ENCODE peak calls at places on chromosome 10, in seven cellular contexts. L is AG09309; P is A549; S is CD8-positive, alpha-beta T cell; U is Panc1; X is cardiac muscle cell; Z is heart right ventricle. H is an unnamed sample.

GRCh38 chr10:18397886-18398285 is 253.5 kb downstream of the NSUN6 start:
- DNase-seq in L (no peak), P (no peak), S (no peak), U (no peak), X (no peak), Z (no peak), H (no peak)

GRCh38 chr10:30639946-30640786 is 10.6 kb upstream of the LYZL2 start:
- DNase-seq in L (peak), P (peak), S (no peak), U (peak), X (peak), Z (no peak), H (peak)

GRCh38 chr10:98957801-98958200 is 277.9 kb downstream of the HPSE2 start:
- DNase-seq in L (no peak), P (no peak), S (no peak), U (no peak), X (no peak), Z (no peak), H (peak)

GRCh38 chr10:128704716-128705115 is 578.5 kb upstream of the MKI67 start:
- DNase-seq in L (no peak), P (no peak), S (no peak), U (peak), X (no peak), Z (no peak), H (no peak)

GRCh38 chr10:2356670-2357069 is 619.3 kb upstream of the ADARB2 start:
- DNase-seq in L (no peak), P (no peak), S (no peak), U (no peak), X (no peak), Z (no peak), H (no peak)

GRCh38 chr10:8042864-8043568 is 11.5 kb upstream of the GATA3 start:
- DNase-seq in L (no peak), P (no peak), S (no peak), U (no peak), X (no peak), Z (no peak), H (no peak)

GRCh38 chr10:44071479-44071878 is 313.4 kb downstream of the CXCL12 start:
- DNase-seq in L (peak), P (no peak), S (no peak), U (no peak), X (no peak), Z (no peak), H (peak)

GRCh38 chr10:44382131-44382858 is 2.6 kb downstream of the CXCL12 start:
- DNase-seq in L (no peak), P (no peak), S (no peak), U (no peak), X (no peak), Z (peak), H (no peak)

GRCh38 chr10:19889279-19889678 is 73.0 kb downstream of the PLXDC2 start:
- DNase-seq in L (peak), P (no peak), S (no peak), U (no peak), X (no peak), Z (no peak), H (no peak)

GRCh38 chr10:104639595-104640338 is 1.3 kb upstream of the SORCS3 start:
- DNase-seq in L (no peak), P (no peak), S (no peak), U (no peak), X (peak), Z (no peak), H (no peak)
- H3K4me3 ChIP-seq in L (no peak), P (peak), S (no peak), U (no peak), X (peak), Z (peak), H (no peak)

GRCh38 chr10:92834981-92835380 is 13.3 kb upstream of the EXOC6 start:
- DNase-seq in L (no peak), P (no peak), S (no peak), U (no peak), X (no peak), Z (no peak), H (no peak)
- H3K4me3 ChIP-seq in L (no peak), P (no peak), S (no peak), U (no peak), X (no peak), Z (no peak), H (no peak)

GRCh38 chr10:103554488-103555320 is 61.2 kb downstream of the NEURL1 start:
- DNase-seq in L (peak), P (peak), S (no peak), U (no peak), X (peak), Z (peak), H (peak)

GRCh38 chr10:103556383-103557007 is 63.0 kb downstream of the NEURL1 start:
- DNase-seq in L (no peak), P (no peak), S (no peak), U (no peak), X (no peak), Z (no peak), H (no peak)

GRCh38 chr10:103555712-103556111 is 62.2 kb downstream of the NEURL1 start:
- DNase-seq in L (no peak), P (no peak), S (no peak), U (no peak), X (no peak), Z (no peak), H (no peak)

GRCh38 chr10:103553743-103554487 is 60.4 kb downstream of the NEURL1 start:
- DNase-seq in L (no peak), P (no peak), S (no peak), U (no peak), X (no peak), Z (no peak), H (no peak)

GRCh38 chr10:103555321-103555649 is 61.8 kb downstream of the NEURL1 start:
- DNase-seq in L (no peak), P (no peak), S (no peak), U (no peak), X (no peak), Z (no peak), H (no peak)
- H3K4me3 ChIP-seq in L (peak), P (peak), S (no peak), U (peak), X (peak), Z (peak), H (no peak)

GRCh38 chr10:3471927-3472704 is 299.5 kb upstream of the PITRM1 start:
- DNase-seq in L (no peak), P (no peak), S (no peak), U (no peak), X (no peak), Z (no peak), H (no peak)
- H3K4me3 ChIP-seq in L (no peak), P (peak), S (peak), U (peak), X (no peak), Z (peak), H (no peak)

DNA sequence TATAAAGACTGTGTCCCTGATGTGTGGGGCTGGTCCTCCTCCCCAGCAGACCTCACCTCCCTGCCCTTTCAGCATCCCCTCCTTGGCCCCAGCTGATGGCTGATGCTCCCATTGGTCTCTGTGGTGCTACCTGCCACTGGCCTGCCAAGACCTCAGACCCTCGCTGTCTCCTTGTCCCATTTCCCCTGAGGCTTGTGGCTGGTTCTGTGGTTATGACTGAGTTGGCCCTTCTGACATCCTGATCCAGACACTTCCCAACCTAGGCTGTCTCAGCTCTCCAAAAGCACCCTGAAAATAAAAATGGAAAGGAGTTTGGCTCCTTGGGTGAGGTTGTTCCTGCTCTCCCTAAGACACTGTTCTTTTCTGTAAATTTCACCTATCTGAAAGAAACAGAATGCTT is 214.2 kb downstream of the RPS24 start:
- DNase-seq in L (no peak), P (no peak), S (no peak), U (no peak), X (no peak), Z (no peak), H (no peak)
- H3K4me3 ChIP-seq in L (no peak), P (no peak), S (no peak), U (no peak), X (no peak), Z (no peak), H (no peak)